ENCODE peak calls at places on chromosomes 13 and 19, in five cellular contexts. K is left cardiac atrium; A is right cardiac atrium; U is left lung; Q is CD4-positive, alpha-beta T cell. V is an unnamed sample.

GRCh38 chr19:51799311-51799997 is 4.5 kb downstream of the FPR3 start:
- ATAC-seq in K (peak), A (peak), U (peak), Q (no peak), V (peak)

GRCh38 chr13:57631607-57632275 is at the start of gene PCDH17:
- ATAC-seq in K (peak), A (peak), U (peak), Q (peak), V (peak)

GRCh38 chr13:73754727-73755292 is 379.4 kb downstream of the KLF12 start:
- ATAC-seq in K (peak), A (peak), U (peak), Q (peak), V (peak)

GRCh38 chr19:45245334-45245787 is at the start of gene EXOC3L2:
- ATAC-seq in K (peak), A (peak), U (no peak), Q (no peak), V (peak)

GRCh38 chr19:53730391-53730790 is 93.7 kb downstream of the NLRP12 start:
- ATAC-seq in K (no peak), A (no peak), U (no peak), Q (no peak), V (no peak)

GRCh38 chr13:35927554-35927953 is 203.6 kb downstream of the DCLK1 start:
- ATAC-seq in K (peak), A (peak), U (peak), Q (no peak), V (peak)

GRCh38 chr13:110825516-110825915 is 89.4 kb downstream of the ANKRD10 start:
- ATAC-seq in K (no peak), A (no peak), U (no peak), Q (no peak), V (no peak)

GRCh38 chr19:38213911-38214625 is 10.0 kb downstream of the DPF1 start:
- ATAC-seq in K (no peak), A (no peak), U (no peak), Q (peak), V (no peak)

GRCh38 chr19:54108496-54108895 is 5.8 kb downstream of the NDUFA3 start:
- ATAC-seq in K (no peak), A (no peak), U (no peak), Q (no peak), V (no peak)

GRCh38 chr19:18790566-18791314 is at the start of gene COMP:
- ATAC-seq in K (no peak), A (no peak), U (no peak), Q (no peak), V (no peak)

GRCh38 chr19:29850482-29850881 is 38.7 kb downstream of the CCNE1 start:
- ATAC-seq in K (no peak), A (no peak), U (no peak), Q (no peak), V (no peak)

GRCh38 chr13:43374621-43375020 is 351.2 kb downstream of the DNAJC15 start:
- ATAC-seq in K (no peak), A (no peak), U (peak), Q (no peak), V (no peak)

GRCh38 chr19:10278935-10279334 is 7.8 kb upstream of the ICAM4 start:
- ATAC-seq in K (no peak), A (no peak), U (no peak), Q (no peak), V (no peak)

GRCh38 chr19:55197531-55197930 is 11.8 kb downstream of the PTPRH start:
- ATAC-seq in K (no peak), A (no peak), U (no peak), Q (no peak), V (no peak)

GRCh38 chr13:20814224-20814910 is 40.6 kb upstream of the EEF1AKMT1 start:
- ATAC-seq in K (peak), A (peak), U (peak), Q (no peak), V (peak)

GRCh38 chr19:579111-579841 is 6.9 kb downstream of the BSG start:
- ATAC-seq in K (no peak), A (no peak), U (no peak), Q (no peak), V (no peak)

GRCh38 chr19:43700368-43701015 is 15.4 kb upstream of the IRGC start:
- ATAC-seq in K (peak), A (peak), U (peak), Q (no peak), V (peak)

GRCh38 chr19:29645911-29646310 is 19.4 kb upstream of the PLEKHF1 start:
- ATAC-seq in K (peak), A (peak), U (peak), Q (peak), V (no peak)

GRCh38 chr13:100088648-100089601 is at the start of gene PCCA:
- ATAC-seq in K (peak), A (peak), U (peak), Q (peak), V (peak)

GRCh38 chr13:43597599-43597945 is 189.2 kb downstream of the ENOX1 start:
- ATAC-seq in K (no peak), A (no peak), U (no peak), Q (no peak), V (no peak)

GRCh38 chr19:30425885-30426838 is 54.0 kb downstream of the ZNF536 start:
- ATAC-seq in K (no peak), A (no peak), U (no peak), Q (no peak), V (no peak)

GRCh38 chr19:33662391-33662790 is 40.6 kb downstream of the CHST8 start:
- ATAC-seq in K (no peak), A (no peak), U (no peak), Q (no peak), V (no peak)

GRCh38 chr13:42176286-42176685 is 95.7 kb upstream of the AKAP11 start:
- ATAC-seq in K (no peak), A (no peak), U (no peak), Q (no peak), V (no peak)

GRCh38 chr19:38784224-38784623 is 4.8 kb upstream of the LGALS7B start:
- ATAC-seq in K (no peak), A (no peak), U (no peak), Q (no peak), V (no peak)

GRCh38 chr19:35657904-35658700 is 8.2 kb upstream of the UPK1A start:
- ATAC-seq in K (no peak), A (peak), U (no peak), Q (no peak), V (no peak)

GRCh38 chr19:50384685-50385535 is 763 bp downstream of the POLD1 start:
- ATAC-seq in K (no peak), A (no peak), U (no peak), Q (no peak), V (no peak)

GRCh38 chr19:19662866-19663291 is 597 bp downstream of the ATP13A1 start:
- ATAC-seq in K (no peak), A (no peak), U (no peak), Q (no peak), V (no peak)

GRCh38 chr19:4829001-4829712 is 2.4 kb downstream of the TICAM1 start:
- ATAC-seq in K (no peak), A (no peak), U (peak), Q (no peak), V (no peak)

GRCh38 chr19:6066661-6067646 is 43.3 kb downstream of the RFX2 start:
- ATAC-seq in K (peak), A (peak), U (peak), Q (no peak), V (peak)

GRCh38 chr13:39688278-39688677 is 32.8 kb downstream of the COG6 start:
- ATAC-seq in K (no peak), A (no peak), U (no peak), Q (no peak), V (no peak)